ENCODE peak calls at places on chromosomes 13 and 19, in ten cellular contexts. One of them, this sample, is unnamed.

GRCh38 chr13:19759669-19760068 is 23.1 kb downstream of the PSPC1 start:
- DNase-seq in amniotic stem cell: no peak
- DNase-seq in stimulated activated CD4-positive, alpha-beta T cell treated with anti-CD3 and anti-CD28 coated beads, Interleukin-15, amount 100 ng/mL, for 48 hours: no peak
- DNase-seq in RWPE1: no peak
- DNase-seq in HuH-7: no peak
- DNase-seq in T-helper 9 cell: no peak
- DNase-seq in ureter: no peak
- DNase-seq in dorsolateral prefrontal cortex: no peak
- DNase-seq in CD4-positive, alpha-beta T cell: no peak
- DNase-seq in AG09309: no peak
- DNase-seq in this sample: no peak

GRCh38 chr13:44815507-44816074 is 173.7 kb downstream of the NUFIP1 start:
- DNase-seq in amniotic stem cell: peak; percentile 84
- DNase-seq in stimulated activated CD4-positive, alpha-beta T cell treated with anti-CD3 and anti-CD28 coated beads, Interleukin-15, amount 100 ng/mL, for 48 hours: peak; percentile 26
- DNase-seq in RWPE1: peak; percentile 94
- DNase-seq in HuH-7: peak; percentile 64
- DNase-seq in T-helper 9 cell: no peak
- DNase-seq in ureter: peak; percentile 67
- DNase-seq in dorsolateral prefrontal cortex: no peak
- DNase-seq in CD4-positive, alpha-beta T cell: no peak
- DNase-seq in AG09309: peak; percentile 88
- DNase-seq in this sample: peak; percentile 94

GRCh38 chr13:77416666-77417212 is 89.8 kb upstream of the MYCBP2 start:
- DNase-seq in amniotic stem cell: no peak
- DNase-seq in stimulated activated CD4-positive, alpha-beta T cell treated with anti-CD3 and anti-CD28 coated beads, Interleukin-15, amount 100 ng/mL, for 48 hours: no peak
- DNase-seq in RWPE1: no peak
- DNase-seq in HuH-7: no peak
- DNase-seq in T-helper 9 cell: no peak
- DNase-seq in ureter: no peak
- DNase-seq in dorsolateral prefrontal cortex: no peak
- DNase-seq in CD4-positive, alpha-beta T cell: no peak
- DNase-seq in AG09309: no peak
- DNase-seq in this sample: no peak

GRCh38 chr19:18021121-18021755 is 13.3 kb downstream of the ARRDC2 start:
- DNase-seq in amniotic stem cell: no peak
- DNase-seq in stimulated activated CD4-positive, alpha-beta T cell treated with anti-CD3 and anti-CD28 coated beads, Interleukin-15, amount 100 ng/mL, for 48 hours: no peak
- DNase-seq in RWPE1: peak; percentile 67
- DNase-seq in HuH-7: no peak
- DNase-seq in T-helper 9 cell: peak; percentile 72
- DNase-seq in ureter: peak; percentile 91
- DNase-seq in dorsolateral prefrontal cortex: no peak
- DNase-seq in CD4-positive, alpha-beta T cell: peak; percentile 83
- DNase-seq in AG09309: peak; percentile 51
- DNase-seq in this sample: peak; percentile 89

GRCh38 chr13:43058318-43058674 is 34.9 kb downstream of the DNAJC15 start:
- DNase-seq in amniotic stem cell: no peak
- DNase-seq in stimulated activated CD4-positive, alpha-beta T cell treated with anti-CD3 and anti-CD28 coated beads, Interleukin-15, amount 100 ng/mL, for 48 hours: no peak
- DNase-seq in RWPE1: peak; percentile 83
- DNase-seq in HuH-7: no peak
- DNase-seq in T-helper 9 cell: no peak
- DNase-seq in ureter: peak; percentile 50
- DNase-seq in dorsolateral prefrontal cortex: no peak
- DNase-seq in CD4-positive, alpha-beta T cell: no peak
- DNase-seq in AG09309: peak; percentile 81
- DNase-seq in this sample: peak; percentile 89

GRCh38 chr19:52941941-52942370 is 18.7 kb upstream of the ZNF888 start:
- DNase-seq in amniotic stem cell: peak; percentile 7
- DNase-seq in stimulated activated CD4-positive, alpha-beta T cell treated with anti-CD3 and anti-CD28 coated beads, Interleukin-15, amount 100 ng/mL, for 48 hours: no peak
- DNase-seq in RWPE1: peak; percentile 8
- DNase-seq in HuH-7: no peak
- DNase-seq in T-helper 9 cell: peak; percentile 4
- DNase-seq in ureter: no peak
- DNase-seq in dorsolateral prefrontal cortex: no peak
- DNase-seq in CD4-positive, alpha-beta T cell: peak; percentile 1
- DNase-seq in AG09309: no peak
- DNase-seq in this sample: peak; percentile 45

GRCh38 chr13:34179481-34179880 is 361.5 kb downstream of the RFC3 start:
- DNase-seq in amniotic stem cell: no peak
- DNase-seq in stimulated activated CD4-positive, alpha-beta T cell treated with anti-CD3 and anti-CD28 coated beads, Interleukin-15, amount 100 ng/mL, for 48 hours: no peak
- DNase-seq in RWPE1: no peak
- DNase-seq in HuH-7: no peak
- DNase-seq in T-helper 9 cell: no peak
- DNase-seq in ureter: no peak
- DNase-seq in dorsolateral prefrontal cortex: no peak
- DNase-seq in CD4-positive, alpha-beta T cell: no peak
- DNase-seq in AG09309: no peak
- DNase-seq in this sample: peak; percentile 22

GRCh38 chr19:33796164-33797100 is at the start of gene KCTD15:
- DNase-seq in amniotic stem cell: no peak
- DNase-seq in stimulated activated CD4-positive, alpha-beta T cell treated with anti-CD3 and anti-CD28 coated beads, Interleukin-15, amount 100 ng/mL, for 48 hours: peak; percentile 22
- DNase-seq in RWPE1: no peak
- DNase-seq in HuH-7: peak; percentile 37
- DNase-seq in T-helper 9 cell: no peak
- DNase-seq in ureter: no peak
- DNase-seq in dorsolateral prefrontal cortex: peak; percentile 49
- DNase-seq in CD4-positive, alpha-beta T cell: no peak
- DNase-seq in AG09309: no peak
- DNase-seq in this sample: peak; percentile 38

GRCh38 chr19:13022859-13023636 is 27.8 kb downstream of the NFIX start:
- DNase-seq in amniotic stem cell: peak; percentile 45
- DNase-seq in stimulated activated CD4-positive, alpha-beta T cell treated with anti-CD3 and anti-CD28 coated beads, Interleukin-15, amount 100 ng/mL, for 48 hours: no peak
- DNase-seq in RWPE1: peak; percentile 94
- DNase-seq in HuH-7: no peak
- DNase-seq in T-helper 9 cell: no peak
- DNase-seq in ureter: peak; percentile 89
- DNase-seq in dorsolateral prefrontal cortex: peak; percentile 88
- DNase-seq in CD4-positive, alpha-beta T cell: no peak
- DNase-seq in AG09309: peak; percentile 96
- DNase-seq in this sample: peak; percentile 64

GRCh38 chr13:48275507-48275906 is 28.0 kb upstream of the RB1 start:
- DNase-seq in amniotic stem cell: no peak
- DNase-seq in stimulated activated CD4-positive, alpha-beta T cell treated with anti-CD3 and anti-CD28 coated beads, Interleukin-15, amount 100 ng/mL, for 48 hours: no peak
- DNase-seq in RWPE1: no peak
- DNase-seq in HuH-7: no peak
- DNase-seq in T-helper 9 cell: no peak
- DNase-seq in ureter: no peak
- DNase-seq in dorsolateral prefrontal cortex: no peak
- DNase-seq in CD4-positive, alpha-beta T cell: no peak
- DNase-seq in AG09309: no peak
- DNase-seq in this sample: no peak

GRCh38 chr19:1648926-1649541 is 3.4 kb downstream of the TCF3 start:
- DNase-seq in amniotic stem cell: no peak
- DNase-seq in stimulated activated CD4-positive, alpha-beta T cell treated with anti-CD3 and anti-CD28 coated beads, Interleukin-15, amount 100 ng/mL, for 48 hours: no peak
- DNase-seq in RWPE1: no peak
- DNase-seq in HuH-7: no peak
- DNase-seq in T-helper 9 cell: no peak
- DNase-seq in ureter: no peak
- DNase-seq in dorsolateral prefrontal cortex: no peak
- DNase-seq in CD4-positive, alpha-beta T cell: no peak
- DNase-seq in AG09309: no peak
- DNase-seq in this sample: peak; percentile 55

GRCh38 chr13:50635504-50635903 is 208.0 kb downstream of the DLEU7 start:
- DNase-seq in amniotic stem cell: no peak
- DNase-seq in stimulated activated CD4-positive, alpha-beta T cell treated with anti-CD3 and anti-CD28 coated beads, Interleukin-15, amount 100 ng/mL, for 48 hours: no peak
- DNase-seq in RWPE1: no peak
- DNase-seq in HuH-7: no peak
- DNase-seq in T-helper 9 cell: no peak
- DNase-seq in ureter: peak; percentile 58
- DNase-seq in dorsolateral prefrontal cortex: no peak
- DNase-seq in CD4-positive, alpha-beta T cell: no peak
- DNase-seq in AG09309: no peak
- DNase-seq in this sample: no peak

GRCh38 chr13:75170321-75170720 is 311.6 kb downstream of the TBC1D4 start:
- DNase-seq in amniotic stem cell: no peak
- DNase-seq in stimulated activated CD4-positive, alpha-beta T cell treated with anti-CD3 and anti-CD28 coated beads, Interleukin-15, amount 100 ng/mL, for 48 hours: no peak
- DNase-seq in RWPE1: no peak
- DNase-seq in HuH-7: no peak
- DNase-seq in T-helper 9 cell: no peak
- DNase-seq in ureter: no peak
- DNase-seq in dorsolateral prefrontal cortex: no peak
- DNase-seq in CD4-positive, alpha-beta T cell: no peak
- DNase-seq in AG09309: no peak
- DNase-seq in this sample: no peak

GRCh38 chr19:48169974-48170803 is at the start of the genes LIG1 and ZSWIM9:
- DNase-seq in amniotic stem cell: peak; percentile 91
- DNase-seq in stimulated activated CD4-positive, alpha-beta T cell treated with anti-CD3 and anti-CD28 coated beads, Interleukin-15, amount 100 ng/mL, for 48 hours: peak; percentile 88
- DNase-seq in RWPE1: peak; percentile 95
- DNase-seq in HuH-7: peak; percentile 98
- DNase-seq in T-helper 9 cell: peak; percentile 85
- DNase-seq in ureter: peak; percentile 92
- DNase-seq in dorsolateral prefrontal cortex: peak; percentile 93
- DNase-seq in CD4-positive, alpha-beta T cell: peak; percentile 82
- DNase-seq in AG09309: peak; percentile 79
- DNase-seq in this sample: peak; percentile 96

GRCh38 chr13:70964124-70964523 is 855.9 kb upstream of the KLHL1 start:
- DNase-seq in amniotic stem cell: peak; percentile 17
- DNase-seq in stimulated activated CD4-positive, alpha-beta T cell treated with anti-CD3 and anti-CD28 coated beads, Interleukin-15, amount 100 ng/mL, for 48 hours: no peak
- DNase-seq in RWPE1: no peak
- DNase-seq in HuH-7: no peak
- DNase-seq in T-helper 9 cell: no peak
- DNase-seq in ureter: no peak
- DNase-seq in dorsolateral prefrontal cortex: no peak
- DNase-seq in CD4-positive, alpha-beta T cell: no peak
- DNase-seq in AG09309: no peak
- DNase-seq in this sample: no peak

GRCh38 chr13:30690282-30691188 is 44.8 kb upstream of the ALOX5AP start:
- DNase-seq in amniotic stem cell: peak; percentile 7
- DNase-seq in stimulated activated CD4-positive, alpha-beta T cell treated with anti-CD3 and anti-CD28 coated beads, Interleukin-15, amount 100 ng/mL, for 48 hours: no peak
- DNase-seq in RWPE1: peak; percentile 41
- DNase-seq in HuH-7: no peak
- DNase-seq in T-helper 9 cell: no peak
- DNase-seq in ureter: peak; percentile 65
- DNase-seq in dorsolateral prefrontal cortex: no peak
- DNase-seq in CD4-positive, alpha-beta T cell: no peak
- DNase-seq in AG09309: peak; percentile 79
- DNase-seq in this sample: peak; percentile 51

GRCh38 chr13:63124863-63125262 is 1709.2 kb upstream of the PCDH20 start:
- DNase-seq in amniotic stem cell: no peak
- DNase-seq in stimulated activated CD4-positive, alpha-beta T cell treated with anti-CD3 and anti-CD28 coated beads, Interleukin-15, amount 100 ng/mL, for 48 hours: no peak
- DNase-seq in RWPE1: no peak
- DNase-seq in HuH-7: no peak
- DNase-seq in T-helper 9 cell: no peak
- DNase-seq in ureter: no peak
- DNase-seq in dorsolateral prefrontal cortex: no peak
- DNase-seq in CD4-positive, alpha-beta T cell: no peak
- DNase-seq in AG09309: no peak
- DNase-seq in this sample: peak; percentile 40

GRCh38 chr13:98206946-98207345 is 29.9 kb upstream of the RNF113B start:
- DNase-seq in amniotic stem cell: no peak
- DNase-seq in stimulated activated CD4-positive, alpha-beta T cell treated with anti-CD3 and anti-CD28 coated beads, Interleukin-15, amount 100 ng/mL, for 48 hours: no peak
- DNase-seq in RWPE1: no peak
- DNase-seq in HuH-7: no peak
- DNase-seq in T-helper 9 cell: no peak
- DNase-seq in ureter: no peak
- DNase-seq in dorsolateral prefrontal cortex: no peak
- DNase-seq in CD4-positive, alpha-beta T cell: no peak
- DNase-seq in AG09309: peak; percentile 99
- DNase-seq in this sample: peak; percentile 97

GRCh38 chr19:8210660-8211101 is 1.5 kb downstream of the CERS4 start:
- DNase-seq in amniotic stem cell: no peak
- DNase-seq in stimulated activated CD4-positive, alpha-beta T cell treated with anti-CD3 and anti-CD28 coated beads, Interleukin-15, amount 100 ng/mL, for 48 hours: no peak
- DNase-seq in RWPE1: no peak
- DNase-seq in HuH-7: no peak
- DNase-seq in T-helper 9 cell: no peak
- DNase-seq in ureter: no peak
- DNase-seq in dorsolateral prefrontal cortex: no peak
- DNase-seq in CD4-positive, alpha-beta T cell: no peak
- DNase-seq in AG09309: no peak
- DNase-seq in this sample: no peak

GRCh38 chr19:6616011-6616410 is 25.1 kb upstream of the CD70 start:
- DNase-seq in amniotic stem cell: no peak
- DNase-seq in stimulated activated CD4-positive, alpha-beta T cell treated with anti-CD3 and anti-CD28 coated beads, Interleukin-15, amount 100 ng/mL, for 48 hours: no peak
- DNase-seq in RWPE1: peak; percentile 79
- DNase-seq in HuH-7: no peak
- DNase-seq in T-helper 9 cell: no peak
- DNase-seq in ureter: no peak
- DNase-seq in dorsolateral prefrontal cortex: no peak
- DNase-seq in CD4-positive, alpha-beta T cell: no peak
- DNase-seq in AG09309: peak; percentile 25
- DNase-seq in this sample: peak; percentile 53

GRCh38 chr19:33339750-33340029 is 33.8 kb upstream of the CEBPG start:
- DNase-seq in amniotic stem cell: no peak
- DNase-seq in stimulated activated CD4-positive, alpha-beta T cell treated with anti-CD3 and anti-CD28 coated beads, Interleukin-15, amount 100 ng/mL, for 48 hours: no peak
- DNase-seq in RWPE1: no peak
- DNase-seq in HuH-7: no peak
- DNase-seq in T-helper 9 cell: no peak
- DNase-seq in ureter: no peak
- DNase-seq in dorsolateral prefrontal cortex: no peak
- DNase-seq in CD4-positive, alpha-beta T cell: no peak
- DNase-seq in AG09309: no peak
- DNase-seq in this sample: no peak

GRCh38 chr19:51122112-51122981 is 2.4 kb upstream of the SIGLEC9 start:
- DNase-seq in amniotic stem cell: no peak
- DNase-seq in stimulated activated CD4-positive, alpha-beta T cell treated with anti-CD3 and anti-CD28 coated beads, Interleukin-15, amount 100 ng/mL, for 48 hours: no peak
- DNase-seq in RWPE1: no peak
- DNase-seq in HuH-7: no peak
- DNase-seq in T-helper 9 cell: no peak
- DNase-seq in ureter: no peak
- DNase-seq in dorsolateral prefrontal cortex: no peak
- DNase-seq in CD4-positive, alpha-beta T cell: no peak
- DNase-seq in AG09309: no peak
- DNase-seq in this sample: peak; percentile 44

GRCh38 chr19:19552811-19553210 is 14.7 kb downstream of the CILP2 start:
- DNase-seq in amniotic stem cell: no peak
- DNase-seq in stimulated activated CD4-positive, alpha-beta T cell treated with anti-CD3 and anti-CD28 coated beads, Interleukin-15, amount 100 ng/mL, for 48 hours: no peak
- DNase-seq in RWPE1: peak; percentile 57
- DNase-seq in HuH-7: peak; percentile 97
- DNase-seq in T-helper 9 cell: no peak
- DNase-seq in ureter: no peak
- DNase-seq in dorsolateral prefrontal cortex: no peak
- DNase-seq in CD4-positive, alpha-beta T cell: no peak
- DNase-seq in AG09309: no peak
- DNase-seq in this sample: peak; percentile 20

GRCh38 chr13:99969934-99970760 is 1.4 kb downstream of the ZIC5 start:
- DNase-seq in amniotic stem cell: no peak
- DNase-seq in stimulated activated CD4-positive, alpha-beta T cell treated with anti-CD3 and anti-CD28 coated beads, Interleukin-15, amount 100 ng/mL, for 48 hours: no peak
- DNase-seq in RWPE1: no peak
- DNase-seq in HuH-7: no peak
- DNase-seq in T-helper 9 cell: no peak
- DNase-seq in ureter: peak; percentile 29
- DNase-seq in dorsolateral prefrontal cortex: peak; percentile 72
- DNase-seq in CD4-positive, alpha-beta T cell: no peak
- DNase-seq in AG09309: no peak
- DNase-seq in this sample: peak; percentile 38

GRCh38 chr13:75101997-75102720 is 379.8 kb downstream of the TBC1D4 start:
- DNase-seq in amniotic stem cell: no peak
- DNase-seq in stimulated activated CD4-positive, alpha-beta T cell treated with anti-CD3 and anti-CD28 coated beads, Interleukin-15, amount 100 ng/mL, for 48 hours: no peak
- DNase-seq in RWPE1: no peak
- DNase-seq in HuH-7: no peak
- DNase-seq in T-helper 9 cell: no peak
- DNase-seq in ureter: no peak
- DNase-seq in dorsolateral prefrontal cortex: no peak
- DNase-seq in CD4-positive, alpha-beta T cell: no peak
- DNase-seq in AG09309: no peak
- DNase-seq in this sample: peak; percentile 33

GRCh38 chr13:77574076-77574475 is 38.6 kb downstream of the SCEL start:
- DNase-seq in amniotic stem cell: no peak
- DNase-seq in stimulated activated CD4-positive, alpha-beta T cell treated with anti-CD3 and anti-CD28 coated beads, Interleukin-15, amount 100 ng/mL, for 48 hours: no peak
- DNase-seq in RWPE1: no peak
- DNase-seq in HuH-7: no peak
- DNase-seq in T-helper 9 cell: no peak
- DNase-seq in ureter: no peak
- DNase-seq in dorsolateral prefrontal cortex: no peak
- DNase-seq in CD4-positive, alpha-beta T cell: no peak
- DNase-seq in AG09309: no peak
- DNase-seq in this sample: no peak

GRCh38 chr13:60009300-60010248 is 154.2 kb downstream of the DIAPH3 start:
- DNase-seq in amniotic stem cell: no peak
- DNase-seq in stimulated activated CD4-positive, alpha-beta T cell treated with anti-CD3 and anti-CD28 coated beads, Interleukin-15, amount 100 ng/mL, for 48 hours: no peak
- DNase-seq in RWPE1: no peak
- DNase-seq in HuH-7: peak; percentile 17
- DNase-seq in T-helper 9 cell: no peak
- DNase-seq in ureter: no peak
- DNase-seq in dorsolateral prefrontal cortex: no peak
- DNase-seq in CD4-positive, alpha-beta T cell: no peak
- DNase-seq in AG09309: no peak
- DNase-seq in this sample: no peak

GRCh38 chr19:41604831-41605230 is 22.0 kb downstream of the CEACAM4 start:
- DNase-seq in amniotic stem cell: no peak
- DNase-seq in stimulated activated CD4-positive, alpha-beta T cell treated with anti-CD3 and anti-CD28 coated beads, Interleukin-15, amount 100 ng/mL, for 48 hours: no peak
- DNase-seq in RWPE1: no peak
- DNase-seq in HuH-7: no peak
- DNase-seq in T-helper 9 cell: no peak
- DNase-seq in ureter: no peak
- DNase-seq in dorsolateral prefrontal cortex: no peak
- DNase-seq in CD4-positive, alpha-beta T cell: no peak
- DNase-seq in AG09309: no peak
- DNase-seq in this sample: no peak